ENCODE peak calls at places on chromosomes 12 and 14, in eight cellular contexts. E is HL-60, R is SK-N-SH, C is A549, J is GM12878, P is K562, V is HCT116, I is Panc1. W is an unnamed sample.
A peak's percentile ranks its signal among the peaks of the same experiment; 100 is the strongest.

GRCh38 chr14:73227812-73228781 is 9.2 kb upstream of the PAPLN start:
- DNase-seq in C (peak; percentile 92), V (no peak), I (peak; percentile 38), P (no peak), R (peak; percentile 41), E (no peak), J (no peak), W (peak; percentile 67)

GRCh38 chr12:131830335-131831020 is 2.3 kb downstream of the MMP17 start:
- DNase-seq in V (peak; percentile 23), R (peak; percentile 87), I (no peak), P (peak; percentile 85), J (no peak), C (peak; percentile 58), E (peak; percentile 57), W (peak; percentile 68)

GRCh38 chr12:9740109-9740750 is 7.3 kb upstream of the CLECL1 start:
- DNase-seq in V (no peak), R (no peak), I (no peak), P (no peak), C (no peak), E (no peak), J (no peak), W (no peak)

GRCh38 chr14:21095430-21096205 is 2.8 kb downstream of the ZNF219 start:
- DNase-seq in I (no peak), P (no peak), R (peak; percentile 19), C (no peak), E (no peak), J (no peak), V (no peak), W (peak; percentile 70)

GRCh38 chr12:70305794-70306193 is 60.3 kb upstream of the KCNMB4 start:
- DNase-seq in C (no peak), I (no peak), R (no peak), V (no peak), E (no peak), P (no peak), J (no peak), W (no peak)

GRCh38 chr12:95277139-95277538 is 59.5 kb downstream of the VEZT start:
- DNase-seq in J (no peak), V (no peak), C (no peak), P (no peak), R (no peak), E (no peak), I (no peak), W (no peak)

GRCh38 chr14:28754209-28754985 is 12.2 kb upstream of the FOXG1 start:
- DNase-seq in C (peak; percentile 57), P (peak; percentile 49), R (peak; percentile 58), I (peak; percentile 12), V (no peak), J (peak; percentile 3), E (peak; percentile 25), W (peak; percentile 79)

GRCh38 chr12:125403145-125403789 is 338.0 kb downstream of the AACS start:
- DNase-seq in V (peak; percentile 44), P (peak; percentile 45), I (no peak), E (peak; percentile 13), C (no peak), J (no peak), R (peak; percentile 29), W (peak; percentile 95)

GRCh38 chr14:29900609-29901350 is 26.9 kb downstream of the PRKD1 start:
- DNase-seq in E (no peak), I (no peak), R (no peak), P (no peak), V (no peak), C (no peak), J (no peak), W (no peak)

GRCh38 chr14:87678624-87679023 is 314.4 kb downstream of the GALC start:
- DNase-seq in R (no peak), V (no peak), J (no peak), C (no peak), E (no peak), P (no peak), I (no peak), W (no peak)

GRCh38 chr14:61178226-61179060 is 102.7 kb downstream of the TMEM30B start:
- DNase-seq in J (no peak), R (no peak), E (no peak), P (no peak), V (peak; percentile 83), I (peak; percentile 72), C (peak; percentile 84), W (no peak)

GRCh38 chr12:132078190-132078589 is 65.9 kb downstream of the DDX51 start:
- DNase-seq in J (no peak), V (no peak), C (no peak), I (no peak), E (no peak), R (no peak), P (no peak), W (no peak)

GRCh38 chr12:84763112-84763511 is 149.5 kb downstream of the SLC6A15 start:
- DNase-seq in P (no peak), R (no peak), I (no peak), V (no peak), E (no peak), J (no peak), C (no peak), W (no peak)

GRCh38 chr12:84772281-84772680 is 140.3 kb downstream of the SLC6A15 start:
- DNase-seq in V (no peak), J (no peak), E (no peak), R (no peak), I (no peak), P (no peak), C (no peak), W (no peak)

GRCh38 chr12:84766375-84766774 is 146.2 kb downstream of the SLC6A15 start:
- DNase-seq in R (no peak), P (no peak), E (no peak), V (no peak), C (no peak), J (no peak), I (no peak), W (no peak)

GRCh38 chr12:84764006-84764405 is 148.6 kb downstream of the SLC6A15 start:
- DNase-seq in P (no peak), I (no peak), V (no peak), J (no peak), C (no peak), E (no peak), R (no peak), W (no peak)

GRCh38 chr12:84767079-84767478 is 145.5 kb downstream of the SLC6A15 start:
- DNase-seq in C (no peak), J (no peak), V (no peak), P (no peak), E (no peak), I (no peak), R (peak; percentile 38), W (no peak)
- TF ChIP-seq REST in C (no peak), J (no peak), V (no peak), P (no peak), E (no peak), I (no peak), R (no peak), W (no peak)

DNA sequence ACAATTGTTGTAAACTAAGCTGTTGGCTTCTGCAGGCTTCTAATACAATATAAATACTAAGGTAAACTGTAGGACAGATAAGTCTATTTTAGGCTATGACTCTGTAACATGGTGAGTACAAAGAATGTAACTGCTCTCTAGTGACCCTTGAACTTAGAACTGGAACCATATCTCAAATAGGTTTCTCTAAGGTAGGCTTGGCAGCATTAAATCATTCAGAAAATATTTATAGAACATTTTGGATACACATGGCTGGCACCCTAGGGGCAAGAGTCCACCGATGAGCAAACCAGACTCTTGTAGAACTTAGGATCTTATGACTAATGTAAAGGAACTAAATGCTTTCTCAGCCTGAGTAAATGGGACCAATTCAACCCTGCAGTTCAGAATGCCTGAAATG is 19.4 kb upstream of the SLC25A3 start:
- DNase-seq in V (no peak), E (no peak), J (no peak), C (no peak), P (no peak), I (no peak), R (no peak), W (no peak)
- TF ChIP-seq REST in V (no peak), E (no peak), J (no peak), C (no peak), P (no peak), I (no peak), R (no peak), W (no peak)

DNA sequence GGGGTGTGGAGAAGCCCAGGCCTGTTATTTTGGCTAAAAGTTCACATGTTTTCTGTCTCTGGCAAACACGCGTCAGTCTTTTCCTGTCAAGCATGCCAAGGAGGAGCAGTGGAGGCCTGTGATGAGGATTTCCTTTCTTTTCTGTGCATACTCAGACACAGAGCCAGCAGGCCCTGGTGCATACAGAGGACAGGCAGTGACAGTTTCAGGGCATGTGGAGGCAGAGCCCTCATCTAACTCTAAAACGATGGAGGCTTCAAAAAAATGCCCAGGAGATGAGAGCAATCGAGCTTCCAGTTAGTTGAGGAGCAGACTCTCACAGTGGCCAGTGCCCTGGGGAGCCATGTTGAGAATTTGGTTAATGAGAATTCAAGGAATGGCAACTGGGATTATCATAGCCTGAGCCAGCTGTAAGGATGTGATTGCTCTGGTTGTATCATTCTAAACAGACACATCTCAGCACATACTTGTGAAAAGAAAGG is 66.5 kb downstream of the TRAFD1 start:
- DNase-seq in J (no peak), C (no peak), E (no peak), I (no peak), V (no peak), R (no peak), P (no peak), W (no peak)
- TF ChIP-seq REST in J (no peak), C (no peak), E (no peak), I (no peak), V (no peak), R (no peak), P (no peak), W (no peak)

GRCh38 chr14:84152452-84152851 is 1377.5 kb upstream of the FLRT2 start:
- DNase-seq in C (no peak), J (no peak), R (no peak), P (no peak), E (no peak), I (no peak), V (no peak), W (peak; percentile 2)
- TF ChIP-seq REST in C (no peak), J (no peak), R (no peak), P (no peak), E (no peak), I (no peak), V (no peak), W (no peak)

GRCh38 chr14:33056213-33056612 is 117.5 kb downstream of the NPAS3 start:
- DNase-seq in V (no peak), C (no peak), I (no peak), R (no peak), J (no peak), E (no peak), P (no peak), W (no peak)
- TF ChIP-seq REST in V (no peak), C (no peak), I (no peak), R (no peak), J (no peak), E (no peak), P (no peak), W (no peak)